ENCODE peak calls at places on chromosomes 12 and 14, in eight cellular contexts. N is stimulated activated CD8-positive, alpha-beta memory T cell treated with anti-CD3 and anti-CD28 coated beads, Interleukin-15, amount 100 ng/mL, for 48 hours; T is fibroblast of lung; J is nephron progenitor cell; P is activated T-helper 1 cell treated with Interleukin-2 at 50 U/mL for 16 hours; K is gastrocnemius medialis; A is HTR-8/SVneo; C is NCI-H1092. Q is an unnamed sample.

GRCh38 chr14:24277606-24278321 is 6.4 kb upstream of the RABGGTA start:
- DNase-seq in N (no peak), J (no peak), T (no peak), C (no peak), A (no peak), P (no peak), K (no peak), Q (peak; percentile 52)

GRCh38 chr14:68401320-68401719 is 391.5 kb downstream of the ZFP36L1 start:
- DNase-seq in J (no peak), A (no peak), T (no peak), N (no peak), P (no peak), C (no peak), K (no peak), Q (no peak)

GRCh38 chr14:64696355-64696844 is 7.8 kb upstream of the PLEKHG3 start:
- DNase-seq in J (no peak), T (no peak), K (no peak), A (no peak), P (no peak), N (no peak), C (no peak), Q (no peak)

GRCh38 chr12:12492547-12492946 is 70.1 kb downstream of the DUSP16 start:
- DNase-seq in P (no peak), A (no peak), T (no peak), J (no peak), C (no peak), K (no peak), N (no peak), Q (no peak)

GRCh38 chr12:45988259-45988658 is 2.1 kb downstream of the SCAF11 start:
- DNase-seq in A (no peak), P (no peak), C (no peak), J (no peak), K (no peak), N (no peak), T (peak; percentile 17), Q (no peak)

GRCh38 chr14:85421166-85421877 is 108.6 kb upstream of the FLRT2 start:
- DNase-seq in T (peak; percentile 88), K (no peak), J (no peak), C (no peak), P (no peak), N (no peak), A (peak; percentile 20), Q (no peak)

GRCh38 chr12:124659003-124659402 is 91.6 kb upstream of the NCOR2 start:
- DNase-seq in P (no peak), K (no peak), N (no peak), J (no peak), A (no peak), C (no peak), T (no peak), Q (no peak)

GRCh38 chr12:54882074-54882473 is 27.8 kb downstream of the MUCL1 start:
- DNase-seq in N (no peak), T (no peak), P (no peak), K (no peak), J (no peak), C (no peak), A (no peak), Q (no peak)

GRCh38 chr14:38662781-38663180 is 406.9 kb upstream of the CLEC14A start:
- DNase-seq in J (peak; percentile 2), T (no peak), K (no peak), N (no peak), P (no peak), A (no peak), C (no peak), Q (no peak)

GRCh38 chr14:68143341-68143807 is 323.8 kb downstream of the RAD51B start:
- DNase-seq in P (no peak), N (no peak), C (peak; percentile 50), T (peak; percentile 92), J (no peak), K (peak; percentile 80), A (no peak), Q (peak; percentile 81)

GRCh38 chr14:31043379-31043778 is 17.2 kb upstream of the STRN3 start:
- DNase-seq in A (no peak), T (no peak), C (no peak), J (no peak), K (no peak), N (no peak), P (no peak), Q (no peak)

GRCh38 chr12:57047981-57048380 is 1.9 kb downstream of the MYO1A start:
- DNase-seq in K (no peak), C (no peak), P (no peak), T (no peak), J (no peak), A (peak; percentile 71), N (no peak), Q (no peak)

GRCh38 chr14:97723834-97724770 is 926.9 kb downstream of the VRK1 start:
- DNase-seq in N (no peak), A (no peak), T (no peak), C (no peak), J (no peak), K (no peak), P (no peak), Q (no peak)

GRCh38 chr14:30211326-30211725 is 283.7 kb upstream of the PRKD1 start:
- DNase-seq in T (no peak), N (no peak), K (no peak), C (no peak), A (no peak), J (no peak), P (no peak), Q (no peak)

GRCh38 chr12:57549203-57549908 is 488 bp upstream of the KIF5A start:
- DNase-seq in N (no peak), T (no peak), C (no peak), P (no peak), A (no peak), K (no peak), J (no peak), Q (no peak)

GRCh38 chr12:503111-503761 is 43.5 kb downstream of the B4GALNT3 start:
- DNase-seq in J (no peak), T (no peak), C (no peak), N (no peak), P (no peak), K (peak; percentile 27), A (no peak), Q (no peak)

GRCh38 chr12:4584281-4584680 is 22.3 kb downstream of the DYRK4 start:
- DNase-seq in T (no peak), A (no peak), J (no peak), N (no peak), K (no peak), P (no peak), C (no peak), Q (no peak)

GRCh38 chr12:46389130-46389616 is 16.6 kb upstream of the SLC38A2 start:
- DNase-seq in N (no peak), P (no peak), A (no peak), K (peak; percentile 43), C (no peak), T (peak; percentile 99), J (no peak), Q (no peak)

GRCh38 chr12:70467908-70468733 is 102.0 kb downstream of the KCNMB4 start:
- DNase-seq in J (no peak), A (no peak), N (no peak), C (no peak), T (no peak), P (no peak), K (no peak), Q (no peak)

GRCh38 chr12:90989617-90990232 is 15.0 kb downstream of the EPYC start:
- DNase-seq in A (no peak), T (no peak), C (no peak), J (no peak), N (no peak), P (no peak), K (no peak), Q (no peak)

GRCh38 chr12:128819293-128820144 is 4.2 kb downstream of the SLC15A4 start:
- DNase-seq in T (no peak), C (no peak), K (peak; percentile 56), P (no peak), A (no peak), N (no peak), J (no peak), Q (no peak)

GRCh38 chr12:132323171-132324010 is 6.0 kb downstream of the GALNT9 start:
- DNase-seq in N (no peak), J (no peak), P (no peak), C (no peak), A (no peak), T (no peak), K (no peak), Q (no peak)

GRCh38 chr12:133130808-133131128 is 341 bp downstream of the ZNF10 start:
- DNase-seq in C (peak; percentile 56), K (peak; percentile 15), A (no peak), P (no peak), J (peak; percentile 36), N (peak; percentile 1), T (no peak), Q (peak; percentile 62)

GRCh38 chr14:35374273-35374681 is 30.3 kb downstream of the NFKBIA start:
- DNase-seq in J (no peak), P (no peak), K (peak; percentile 71), A (peak; percentile 72), T (peak; percentile 99), N (no peak), C (no peak), Q (peak; percentile 51)

GRCh38 chr14:52025310-52025709 is 36.0 kb downstream of the RTRAF start:
- DNase-seq in K (no peak), C (no peak), P (no peak), J (no peak), T (peak; percentile 95), A (no peak), N (no peak), Q (no peak)

GRCh38 chr14:54706768-54707167 is 139.8 kb downstream of the SAMD4A start:
- DNase-seq in A (no peak), J (no peak), P (no peak), C (no peak), K (no peak), T (no peak), N (no peak), Q (no peak)

GRCh38 chr12:132812631-132813305 is 15.9 kb downstream of the GOLGA3 start:
- DNase-seq in K (no peak), J (no peak), T (peak; percentile 84), N (no peak), A (no peak), P (no peak), C (no peak), Q (no peak)